ENCODE peak calls at places on chromosomes 2 and 18, in five cellular contexts. G is heart left ventricle; D is mucosa of gallbladder; B is activated gamma-delta T cell treated with Interleukin-2 at 50 U/mL for 16 hours; V is stimulated activated naive CD4-positive, alpha-beta T cell. W is an unnamed sample.

GRCh38 chr2:133769036-133769435 is 200.8 kb upstream of the NCKAP5 start:
- DNase-seq in G (no peak), D (no peak), B (no peak), V (no peak), W (no peak)

GRCh38 chr2:20476950-20477349 is 30.1 kb downstream of the RHOB start:
- DNase-seq in G (peak), D (no peak), B (no peak), V (no peak), W (no peak)

GRCh38 chr18:44651453-44651852 is 29.2 kb upstream of the SETBP1 start:
- DNase-seq in G (no peak), D (peak), B (no peak), V (no peak), W (no peak)

GRCh38 chr18:57841568-57841967 is 38.5 kb upstream of the ATP8B1 start:
- DNase-seq in G (no peak), D (no peak), B (no peak), V (no peak), W (no peak)

GRCh38 chr18:54973046-54973445 is 13.8 kb upstream of the CCDC68 start:
- DNase-seq in G (no peak), D (no peak), B (no peak), V (no peak), W (no peak)

GRCh38 chr2:46148369-46148736 is 148.9 kb upstream of the EPAS1 start:
- DNase-seq in G (no peak), D (no peak), B (no peak), V (no peak), W (no peak)

GRCh38 chr18:62387257-62387656 is 62.1 kb downstream of the TNFRSF11A start:
- DNase-seq in G (no peak), D (no peak), B (no peak), V (no peak), W (no peak)

GRCh38 chr18:75123113-75123512 is 85.8 kb downstream of the PTGR3 start:
- DNase-seq in G (no peak), D (no peak), B (no peak), V (no peak), W (no peak)

GRCh38 chr2:44130441-44130840 is 38.2 kb upstream of the PPM1B start:
- DNase-seq in G (no peak), D (no peak), B (no peak), V (no peak), W (no peak)

GRCh38 chr2:237689569-237690131 is 62.3 kb downstream of the LRRFIP1 start:
- DNase-seq in G (peak), D (no peak), B (no peak), V (no peak), W (no peak)

GRCh38 chr2:32504877-32505478 is 122.9 kb upstream of the TTC27 start:
- DNase-seq in G (no peak), D (no peak), B (no peak), V (no peak), W (no peak)

GRCh38 chr2:28687640-28688039 is 64.0 kb upstream of the PPP1CB start:
- DNase-seq in G (no peak), D (no peak), B (no peak), V (no peak), W (no peak)

GRCh38 chr2:216590780-216591179 is 42.4 kb upstream of the IGFBP2 start:
- DNase-seq in G (peak), D (peak), B (no peak), V (no peak), W (no peak)

GRCh38 chr2:3823748-3824147 is 120.4 kb downstream of the DCDC2C start:
- DNase-seq in G (no peak), D (peak), B (no peak), V (no peak), W (no peak)

GRCh38 chr2:239716536-239717318 is 308.4 kb downstream of the NDUFA10 start:
- DNase-seq in G (no peak), D (no peak), B (no peak), V (no peak), W (no peak)

GRCh38 chr2:239049421-239050251 is 201.8 kb downstream of the TWIST2 start:
- DNase-seq in G (no peak), D (no peak), B (no peak), V (no peak), W (no peak)

GRCh38 chr2:139622691-139623090 is 842.5 kb upstream of the NXPH2 start:
- DNase-seq in G (no peak), D (no peak), B (no peak), V (no peak), W (no peak)

GRCh38 chr2:234953116-234954031 is 1.6 kb downstream of the SH3BP4 start:
- DNase-seq in G (no peak), D (no peak), B (no peak), V (no peak), W (no peak)

GRCh38 chr18:62354171-62354570 is 29.1 kb downstream of the TNFRSF11A start:
- DNase-seq in G (no peak), D (no peak), B (no peak), V (no peak), W (no peak)

GRCh38 chr2:64866797-64867196 is 122.4 kb upstream of the SLC1A4 start:
- DNase-seq in G (no peak), D (peak), B (no peak), V (no peak), W (no peak)

GRCh38 chr18:33369711-33370449 is 70.6 kb downstream of the CCDC178 start:
- DNase-seq in G (no peak), D (no peak), B (no peak), V (no peak), W (no peak)

GRCh38 chr2:113901943-113902342 is 12.1 kb downstream of the ACTR3 start:
- DNase-seq in G (no peak), D (no peak), B (no peak), V (no peak), W (no peak)

GRCh38 chr2:199216253-199216652 is 241.5 kb downstream of the SATB2 start:
- DNase-seq in G (no peak), D (no peak), B (no peak), V (no peak), W (no peak)

GRCh38 chr2:54440050-54440449 is 16.1 kb upstream of the SPTBN1 start:
- DNase-seq in G (no peak), D (no peak), B (no peak), V (no peak), W (no peak)

GRCh38 chr2:203626952-203627681 is 79.3 kb upstream of the CD28 start:
- DNase-seq in G (no peak), D (no peak), B (no peak), V (no peak), W (no peak)

GRCh38 chr18:23662309-23663263 is at the start of gene ANKRD29:
- DNase-seq in G (peak), D (no peak), B (peak), V (peak), W (peak)

GRCh38 chr2:80122675-80123074 is 181.9 kb downstream of the LRRTM1 start:
- DNase-seq in G (no peak), D (no peak), B (no peak), V (no peak), W (no peak)

GRCh38 chr2:46650556-46651001 is 171.2 kb downstream of the TMEM247 start:
- DNase-seq in G (peak), D (peak), B (peak), V (peak), W (peak)

GRCh38 chr2:167875524-167875923 is 371.9 kb downstream of the STK39 start:
- DNase-seq in G (no peak), D (no peak), B (no peak), V (no peak), W (no peak)

GRCh38 chr2:46988733-46989481 is 73.3 kb upstream of the MCFD2 start:
- DNase-seq in G (peak), D (no peak), B (no peak), V (no peak), W (no peak)

GRCh38 chr2:198312621-198313483 is 508.5 kb downstream of the PLCL1 start:
- DNase-seq in G (no peak), D (no peak), B (no peak), V (no peak), W (no peak)

GRCh38 chr2:151891566-151892194 is 63.5 kb upstream of the ARL5A start:
- DNase-seq in G (no peak), D (no peak), B (no peak), V (no peak), W (no peak)

GRCh38 chr18:2448565-2449151 is 122.6 kb downstream of the METTL4 start:
- DNase-seq in G (no peak), D (no peak), B (no peak), V (no peak), W (no peak)

GRCh38 chr2:44429034-44429433 is 67.3 kb downstream of the CAMKMT start:
- DNase-seq in G (no peak), D (no peak), B (no peak), V (no peak), W (no peak)

GRCh38 chr2:209495855-209496585 is 72.2 kb downstream of the MAP2 start:
- DNase-seq in G (peak), D (peak), B (no peak), V (no peak), W (no peak)

GRCh38 chr18:111292-112014 is 46.9 kb upstream of the USP14 start:
- DNase-seq in G (peak), D (peak), B (peak), V (no peak), W (peak)